ENCODE peak calls at places on chromosomes 7 and 10, in six cellular contexts. One of them, this sample, is unnamed.

GRCh38 chr7:38020134-38020533 is 99.7 kb downstream of the EPDR1 start:
- DNase-seq in HFFc6: no peak
- DNase-seq in T-cell: no peak
- DNase-seq in stimulated activated CD4-positive, alpha-beta T cell treated with anti-CD3 and anti-CD28 coated beads, Interleukin-2, amount 100 ng/mL, for 48 hours: no peak
- DNase-seq in NCI-H2171: no peak
- DNase-seq in T follicular helper cell: no peak
- DNase-seq in this sample: no peak

GRCh38 chr7:2037805-2038635 is 194.7 kb downstream of the MAD1L1 start:
- DNase-seq in HFFc6: peak
- DNase-seq in T-cell: peak
- DNase-seq in stimulated activated CD4-positive, alpha-beta T cell treated with anti-CD3 and anti-CD28 coated beads, Interleukin-2, amount 100 ng/mL, for 48 hours: no peak
- DNase-seq in NCI-H2171: no peak
- DNase-seq in T follicular helper cell: no peak
- DNase-seq in this sample: peak

GRCh38 chr10:70458329-70459060 is 17.0 kb upstream of the NODAL start:
- DNase-seq in HFFc6: peak
- DNase-seq in T-cell: no peak
- DNase-seq in stimulated activated CD4-positive, alpha-beta T cell treated with anti-CD3 and anti-CD28 coated beads, Interleukin-2, amount 100 ng/mL, for 48 hours: peak
- DNase-seq in NCI-H2171: no peak
- DNase-seq in T follicular helper cell: no peak
- DNase-seq in this sample: peak

GRCh38 chr10:4512557-4513286 is 313.3 kb upstream of the AKR1E2 start:
- DNase-seq in HFFc6: peak
- DNase-seq in T-cell: no peak
- DNase-seq in stimulated activated CD4-positive, alpha-beta T cell treated with anti-CD3 and anti-CD28 coated beads, Interleukin-2, amount 100 ng/mL, for 48 hours: no peak
- DNase-seq in NCI-H2171: peak
- DNase-seq in T follicular helper cell: no peak
- DNase-seq in this sample: peak

GRCh38 chr10:114682121-114682520 is 24.0 kb upstream of the ABLIM1 start:
- DNase-seq in HFFc6: no peak
- DNase-seq in T-cell: no peak
- DNase-seq in stimulated activated CD4-positive, alpha-beta T cell treated with anti-CD3 and anti-CD28 coated beads, Interleukin-2, amount 100 ng/mL, for 48 hours: no peak
- DNase-seq in NCI-H2171: no peak
- DNase-seq in T follicular helper cell: no peak
- DNase-seq in this sample: no peak

GRCh38 chr10:3500408-3500856 is 284.6 kb downstream of the KLF6 start:
- DNase-seq in HFFc6: no peak
- DNase-seq in T-cell: no peak
- DNase-seq in stimulated activated CD4-positive, alpha-beta T cell treated with anti-CD3 and anti-CD28 coated beads, Interleukin-2, amount 100 ng/mL, for 48 hours: no peak
- DNase-seq in NCI-H2171: no peak
- DNase-seq in T follicular helper cell: no peak
- DNase-seq in this sample: no peak

GRCh38 chr10:3220853-3221252 is 48.3 kb upstream of the PITRM1 start:
- DNase-seq in HFFc6: peak
- DNase-seq in T-cell: no peak
- DNase-seq in stimulated activated CD4-positive, alpha-beta T cell treated with anti-CD3 and anti-CD28 coated beads, Interleukin-2, amount 100 ng/mL, for 48 hours: no peak
- DNase-seq in NCI-H2171: no peak
- DNase-seq in T follicular helper cell: no peak
- DNase-seq in this sample: no peak

GRCh38 chr7:20340839-20341238 is 10.1 kb downstream of the ITGB8 start:
- DNase-seq in HFFc6: no peak
- DNase-seq in T-cell: no peak
- DNase-seq in stimulated activated CD4-positive, alpha-beta T cell treated with anti-CD3 and anti-CD28 coated beads, Interleukin-2, amount 100 ng/mL, for 48 hours: no peak
- DNase-seq in NCI-H2171: no peak
- DNase-seq in T follicular helper cell: no peak
- DNase-seq in this sample: no peak

GRCh38 chr7:28211006-28211405 is 30.4 kb upstream of the JAZF1 start:
- DNase-seq in HFFc6: no peak
- DNase-seq in T-cell: no peak
- DNase-seq in stimulated activated CD4-positive, alpha-beta T cell treated with anti-CD3 and anti-CD28 coated beads, Interleukin-2, amount 100 ng/mL, for 48 hours: no peak
- DNase-seq in NCI-H2171: no peak
- DNase-seq in T follicular helper cell: no peak
- DNase-seq in this sample: peak

GRCh38 chr7:44402401-44403096 is 77.2 kb upstream of the CAMK2B start:
- DNase-seq in HFFc6: no peak
- DNase-seq in T-cell: no peak
- DNase-seq in stimulated activated CD4-positive, alpha-beta T cell treated with anti-CD3 and anti-CD28 coated beads, Interleukin-2, amount 100 ng/mL, for 48 hours: no peak
- DNase-seq in NCI-H2171: no peak
- DNase-seq in T follicular helper cell: no peak
- DNase-seq in this sample: no peak

GRCh38 chr10:47244560-47245500 is 55.2 kb upstream of the GDF10 start:
- DNase-seq in HFFc6: no peak
- DNase-seq in T-cell: no peak
- DNase-seq in stimulated activated CD4-positive, alpha-beta T cell treated with anti-CD3 and anti-CD28 coated beads, Interleukin-2, amount 100 ng/mL, for 48 hours: no peak
- DNase-seq in NCI-H2171: no peak
- DNase-seq in T follicular helper cell: no peak
- DNase-seq in this sample: no peak

GRCh38 chr10:92822060-92822634 is 26.2 kb upstream of the EXOC6 start:
- DNase-seq in HFFc6: peak
- DNase-seq in T-cell: no peak
- DNase-seq in stimulated activated CD4-positive, alpha-beta T cell treated with anti-CD3 and anti-CD28 coated beads, Interleukin-2, amount 100 ng/mL, for 48 hours: no peak
- DNase-seq in NCI-H2171: no peak
- DNase-seq in T follicular helper cell: no peak
- DNase-seq in this sample: no peak

GRCh38 chr10:129792864-129793263 is 171.2 kb downstream of the EBF3 start:
- DNase-seq in HFFc6: no peak
- DNase-seq in T-cell: no peak
- DNase-seq in stimulated activated CD4-positive, alpha-beta T cell treated with anti-CD3 and anti-CD28 coated beads, Interleukin-2, amount 100 ng/mL, for 48 hours: no peak
- DNase-seq in NCI-H2171: no peak
- DNase-seq in T follicular helper cell: no peak
- DNase-seq in this sample: no peak

GRCh38 chr7:134777470-134777869 is 2.0 kb upstream of the CALD1 start:
- DNase-seq in HFFc6: no peak
- DNase-seq in T-cell: no peak
- DNase-seq in stimulated activated CD4-positive, alpha-beta T cell treated with anti-CD3 and anti-CD28 coated beads, Interleukin-2, amount 100 ng/mL, for 48 hours: no peak
- DNase-seq in NCI-H2171: no peak
- DNase-seq in T follicular helper cell: no peak
- DNase-seq in this sample: peak

GRCh38 chr10:36424377-36424971 is 700.9 kb upstream of the ANKRD30A start:
- DNase-seq in HFFc6: no peak
- DNase-seq in T-cell: no peak
- DNase-seq in stimulated activated CD4-positive, alpha-beta T cell treated with anti-CD3 and anti-CD28 coated beads, Interleukin-2, amount 100 ng/mL, for 48 hours: no peak
- DNase-seq in NCI-H2171: no peak
- DNase-seq in T follicular helper cell: no peak
- DNase-seq in this sample: no peak

GRCh38 chr10:102752934-102753664 is 9.4 kb downstream of the WBP1L start:
- DNase-seq in HFFc6: peak
- DNase-seq in T-cell: no peak
- DNase-seq in stimulated activated CD4-positive, alpha-beta T cell treated with anti-CD3 and anti-CD28 coated beads, Interleukin-2, amount 100 ng/mL, for 48 hours: no peak
- DNase-seq in NCI-H2171: no peak
- DNase-seq in T follicular helper cell: no peak
- DNase-seq in this sample: peak

GRCh38 chr7:7761340-7761973 is 43.0 kb upstream of the RPA3 start:
- DNase-seq in HFFc6: peak
- DNase-seq in T-cell: peak
- DNase-seq in stimulated activated CD4-positive, alpha-beta T cell treated with anti-CD3 and anti-CD28 coated beads, Interleukin-2, amount 100 ng/mL, for 48 hours: no peak
- DNase-seq in NCI-H2171: peak
- DNase-seq in T follicular helper cell: no peak
- DNase-seq in this sample: no peak

GRCh38 chr10:37535459-37536246 is 321.8 kb downstream of the ZNF248 start:
- DNase-seq in HFFc6: no peak
- DNase-seq in T-cell: no peak
- DNase-seq in stimulated activated CD4-positive, alpha-beta T cell treated with anti-CD3 and anti-CD28 coated beads, Interleukin-2, amount 100 ng/mL, for 48 hours: no peak
- DNase-seq in NCI-H2171: no peak
- DNase-seq in T follicular helper cell: no peak
- DNase-seq in this sample: no peak

GRCh38 chr10:113558336-113558735 is 5.5 kb downstream of the HABP2 start:
- DNase-seq in HFFc6: no peak
- DNase-seq in T-cell: no peak
- DNase-seq in stimulated activated CD4-positive, alpha-beta T cell treated with anti-CD3 and anti-CD28 coated beads, Interleukin-2, amount 100 ng/mL, for 48 hours: no peak
- DNase-seq in NCI-H2171: no peak
- DNase-seq in T follicular helper cell: no peak
- DNase-seq in this sample: no peak

GRCh38 chr7:28356619-28357018 is 55.7 kb upstream of the CREB5 start:
- DNase-seq in HFFc6: no peak
- DNase-seq in T-cell: no peak
- DNase-seq in stimulated activated CD4-positive, alpha-beta T cell treated with anti-CD3 and anti-CD28 coated beads, Interleukin-2, amount 100 ng/mL, for 48 hours: no peak
- DNase-seq in NCI-H2171: no peak
- DNase-seq in T follicular helper cell: no peak
- DNase-seq in this sample: peak

GRCh38 chr10:488933-489215 is 200.6 kb downstream of the DIP2C start:
- DNase-seq in HFFc6: no peak
- DNase-seq in T-cell: no peak
- DNase-seq in stimulated activated CD4-positive, alpha-beta T cell treated with anti-CD3 and anti-CD28 coated beads, Interleukin-2, amount 100 ng/mL, for 48 hours: no peak
- DNase-seq in NCI-H2171: no peak
- DNase-seq in T follicular helper cell: no peak
- DNase-seq in this sample: no peak

GRCh38 chr7:135428011-135428410 is 81.9 kb downstream of the CNOT4 start:
- DNase-seq in HFFc6: no peak
- DNase-seq in T-cell: no peak
- DNase-seq in stimulated activated CD4-positive, alpha-beta T cell treated with anti-CD3 and anti-CD28 coated beads, Interleukin-2, amount 100 ng/mL, for 48 hours: no peak
- DNase-seq in NCI-H2171: no peak
- DNase-seq in T follicular helper cell: no peak
- DNase-seq in this sample: no peak

GRCh38 chr10:62919776-62920175 is 103.6 kb upstream of the EGR2 start:
- DNase-seq in HFFc6: no peak
- DNase-seq in T-cell: no peak
- DNase-seq in stimulated activated CD4-positive, alpha-beta T cell treated with anti-CD3 and anti-CD28 coated beads, Interleukin-2, amount 100 ng/mL, for 48 hours: no peak
- DNase-seq in NCI-H2171: no peak
- DNase-seq in T follicular helper cell: no peak
- DNase-seq in this sample: no peak

GRCh38 chr10:129545257-129545656 is 78.2 kb downstream of the MGMT start:
- DNase-seq in HFFc6: no peak
- DNase-seq in T-cell: no peak
- DNase-seq in stimulated activated CD4-positive, alpha-beta T cell treated with anti-CD3 and anti-CD28 coated beads, Interleukin-2, amount 100 ng/mL, for 48 hours: no peak
- DNase-seq in NCI-H2171: no peak
- DNase-seq in T follicular helper cell: no peak
- DNase-seq in this sample: no peak

GRCh38 chr7:149375234-149376008 is 85.4 kb downstream of the ZNF777 start:
- DNase-seq in HFFc6: no peak
- DNase-seq in T-cell: no peak
- DNase-seq in stimulated activated CD4-positive, alpha-beta T cell treated with anti-CD3 and anti-CD28 coated beads, Interleukin-2, amount 100 ng/mL, for 48 hours: no peak
- DNase-seq in NCI-H2171: no peak
- DNase-seq in T follicular helper cell: no peak
- DNase-seq in this sample: no peak

GRCh38 chr10:101367569-101368453 is 13.8 kb downstream of the BTRC start:
- DNase-seq in HFFc6: peak
- DNase-seq in T-cell: no peak
- DNase-seq in stimulated activated CD4-positive, alpha-beta T cell treated with anti-CD3 and anti-CD28 coated beads, Interleukin-2, amount 100 ng/mL, for 48 hours: no peak
- DNase-seq in NCI-H2171: peak
- DNase-seq in T follicular helper cell: no peak
- DNase-seq in this sample: no peak

GRCh38 chr7:127891144-127891543 is 140.1 kb downstream of the LRRC4 start:
- DNase-seq in HFFc6: no peak
- DNase-seq in T-cell: no peak
- DNase-seq in stimulated activated CD4-positive, alpha-beta T cell treated with anti-CD3 and anti-CD28 coated beads, Interleukin-2, amount 100 ng/mL, for 48 hours: no peak
- DNase-seq in NCI-H2171: no peak
- DNase-seq in T follicular helper cell: no peak
- DNase-seq in this sample: no peak

GRCh38 chr10:132228616-132229015 is 41.9 kb downstream of the DPYSL4 start:
- DNase-seq in HFFc6: no peak
- DNase-seq in T-cell: no peak
- DNase-seq in stimulated activated CD4-positive, alpha-beta T cell treated with anti-CD3 and anti-CD28 coated beads, Interleukin-2, amount 100 ng/mL, for 48 hours: no peak
- DNase-seq in NCI-H2171: no peak
- DNase-seq in T follicular helper cell: no peak
- DNase-seq in this sample: no peak

GRCh38 chr7:39054731-39055130 is 77.0 kb downstream of the POU6F2 start:
- DNase-seq in HFFc6: no peak
- DNase-seq in T-cell: no peak
- DNase-seq in stimulated activated CD4-positive, alpha-beta T cell treated with anti-CD3 and anti-CD28 coated beads, Interleukin-2, amount 100 ng/mL, for 48 hours: no peak
- DNase-seq in NCI-H2171: no peak
- DNase-seq in T follicular helper cell: no peak
- DNase-seq in this sample: no peak

GRCh38 chr7:46567858-46568257 is 646.8 kb upstream of the IGFBP3 start:
- DNase-seq in HFFc6: no peak
- DNase-seq in T-cell: no peak
- DNase-seq in stimulated activated CD4-positive, alpha-beta T cell treated with anti-CD3 and anti-CD28 coated beads, Interleukin-2, amount 100 ng/mL, for 48 hours: no peak
- DNase-seq in NCI-H2171: no peak
- DNase-seq in T follicular helper cell: no peak
- DNase-seq in this sample: no peak

GRCh38 chr10:54826994-54827560 is 26.0 kb upstream of the PCDH15 start:
- DNase-seq in HFFc6: no peak
- DNase-seq in T-cell: no peak
- DNase-seq in stimulated activated CD4-positive, alpha-beta T cell treated with anti-CD3 and anti-CD28 coated beads, Interleukin-2, amount 100 ng/mL, for 48 hours: no peak
- DNase-seq in NCI-H2171: no peak
- DNase-seq in T follicular helper cell: no peak
- DNase-seq in this sample: no peak

GRCh38 chr10:114398587-114399331 is 5.5 kb downstream of the AFAP1L2 start:
- DNase-seq in HFFc6: no peak
- DNase-seq in T-cell: no peak
- DNase-seq in stimulated activated CD4-positive, alpha-beta T cell treated with anti-CD3 and anti-CD28 coated beads, Interleukin-2, amount 100 ng/mL, for 48 hours: no peak
- DNase-seq in NCI-H2171: no peak
- DNase-seq in T follicular helper cell: no peak
- DNase-seq in this sample: no peak

GRCh38 chr7:148402159-148402558 is 188.4 kb upstream of the C7orf33 start:
- DNase-seq in HFFc6: no peak
- DNase-seq in T-cell: no peak
- DNase-seq in stimulated activated CD4-positive, alpha-beta T cell treated with anti-CD3 and anti-CD28 coated beads, Interleukin-2, amount 100 ng/mL, for 48 hours: no peak
- DNase-seq in NCI-H2171: peak
- DNase-seq in T follicular helper cell: no peak
- DNase-seq in this sample: no peak

GRCh38 chr7:30974605-30975256 is 11.0 kb downstream of the GHRHR start:
- DNase-seq in HFFc6: no peak
- DNase-seq in T-cell: no peak
- DNase-seq in stimulated activated CD4-positive, alpha-beta T cell treated with anti-CD3 and anti-CD28 coated beads, Interleukin-2, amount 100 ng/mL, for 48 hours: peak
- DNase-seq in NCI-H2171: no peak
- DNase-seq in T follicular helper cell: no peak
- DNase-seq in this sample: peak

GRCh38 chr7:13155188-13155587 is 467.8 kb downstream of the ARL4A start:
- DNase-seq in HFFc6: no peak
- DNase-seq in T-cell: no peak
- DNase-seq in stimulated activated CD4-positive, alpha-beta T cell treated with anti-CD3 and anti-CD28 coated beads, Interleukin-2, amount 100 ng/mL, for 48 hours: no peak
- DNase-seq in NCI-H2171: peak
- DNase-seq in T follicular helper cell: no peak
- DNase-seq in this sample: no peak